ENCODE peak calls at places on chromosome 21, in five cellular contexts. L, Y, A, T and H are unnamed samples.

GRCh38 chr21:16534408-16535099 is 804.8 kb downstream of the USP25 start:
- DNase-seq in A (no peak), T (no peak), L (no peak), Y (no peak), H (no peak)

GRCh38 chr21:32475162-32475812 is 62.8 kb downstream of the EVA1C start:
- DNase-seq in T (no peak), A (peak; percentile 26), L (no peak), Y (no peak), H (no peak)

GRCh38 chr21:43824250-43824882 is 35.0 kb downstream of the RRP1 start:
- DNase-seq in Y (peak; percentile 33), L (no peak), T (no peak), A (no peak), H (no peak)

GRCh38 chr21:39007985-39008384 is 175.3 kb downstream of the PSMG1 start:
- DNase-seq in T (no peak), L (no peak), Y (no peak), A (no peak), H (no peak)

GRCh38 chr21:40421121-40421520 is 425.8 kb downstream of the DSCAM start:
- DNase-seq in T (no peak), L (no peak), A (no peak), Y (no peak), H (no peak)

GRCh38 chr21:26405735-26406361 is 167.2 kb downstream of the CYYR1 start:
- DNase-seq in Y (peak; percentile 79), A (peak; percentile 83), L (no peak), T (no peak), H (peak; percentile 36)

GRCh38 chr21:43292041-43292865 is 123.4 kb downstream of the CRYAA start:
- DNase-seq in L (no peak), A (no peak), Y (no peak), T (no peak), H (no peak)

GRCh38 chr21:16530656-16531055 is 800.9 kb downstream of the USP25 start:
- DNase-seq in Y (no peak), T (no peak), L (no peak), A (no peak), H (no peak)

GRCh38 chr21:43662286-43662685 is 2.9 kb downstream of the RRP1B start:
- DNase-seq in L (no peak), A (no peak), Y (no peak), T (no peak), H (no peak)

GRCh38 chr21:38439336-38439900 is 58.9 kb downstream of the ERG start:
- DNase-seq in Y (no peak), A (no peak), T (no peak), L (no peak), H (no peak)

GRCh38 chr21:37896788-37897187 is 19.5 kb downstream of the KCNJ6 start:
- DNase-seq in T (no peak), A (no peak), L (no peak), Y (no peak), H (no peak)

GRCh38 chr21:32772281-32773047 is 909 bp upstream of the PAXBP1 start:
- DNase-seq in Y (peak; percentile 67), T (no peak), A (peak; percentile 71), L (peak; percentile 17), H (no peak)

GRCh38 chr21:23951251-23951650 is 1656.0 kb downstream of the MRPL39 start:
- DNase-seq in Y (no peak), T (no peak), L (no peak), A (no peak), H (no peak)

GRCh38 chr21:31771685-31772084 is 39.8 kb upstream of the SCAF4 start:
- DNase-seq in Y (no peak), T (no peak), A (no peak), L (no peak), H (no peak)

GRCh38 chr21:46329796-46330195 is 5.8 kb downstream of the PCNT start:
- DNase-seq in A (peak; percentile 64), T (no peak), L (no peak), Y (no peak), H (no peak)

DNA sequence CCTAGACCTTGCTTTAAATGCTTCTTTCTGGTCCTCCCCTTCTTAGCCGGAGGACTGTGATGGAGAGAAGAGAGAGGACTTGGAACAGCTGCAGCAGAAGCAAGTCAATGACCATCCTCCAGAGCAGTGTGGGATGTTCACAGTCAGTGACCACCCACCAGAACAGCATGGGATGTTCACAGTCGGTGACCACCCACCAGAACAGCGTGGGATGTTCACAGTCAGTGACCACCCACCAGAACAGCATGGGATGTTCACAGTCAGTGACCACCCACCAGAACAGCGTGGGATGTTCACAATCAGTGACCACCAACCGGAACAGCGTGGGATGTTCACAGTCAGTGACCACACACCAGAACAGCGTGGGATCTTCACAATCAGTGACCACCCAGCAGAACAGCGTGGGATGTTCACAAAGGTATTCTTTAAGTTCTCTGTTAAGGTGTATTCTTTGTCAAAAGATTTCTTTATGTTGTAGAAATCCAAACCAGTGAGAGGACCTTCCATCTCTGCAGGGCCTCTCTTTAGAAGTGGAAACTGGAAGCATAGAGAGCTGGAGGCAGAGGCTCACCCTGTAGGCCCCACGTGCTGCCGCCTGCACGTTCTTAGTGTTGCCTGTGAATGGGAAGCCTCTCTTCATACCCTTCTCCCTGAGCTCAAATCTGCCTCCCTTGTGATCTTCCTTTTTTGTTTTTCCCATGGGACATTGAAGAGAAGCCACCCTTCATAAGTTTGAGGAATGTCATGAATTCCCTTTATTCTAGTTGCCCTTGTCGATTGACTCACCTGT is 10.6 kb downstream of the PCNT start:
- DNase-seq in Y (no peak), L (no peak), T (no peak), A (no peak), H (no peak)
- H2BK12ac ChIP-seq in Y (no peak overlapping the region), L (peak overlapping the region; percentile 73), T (no peak overlapping the region), A (no peak overlapping the region), H (no peak overlapping the region)

DNA sequence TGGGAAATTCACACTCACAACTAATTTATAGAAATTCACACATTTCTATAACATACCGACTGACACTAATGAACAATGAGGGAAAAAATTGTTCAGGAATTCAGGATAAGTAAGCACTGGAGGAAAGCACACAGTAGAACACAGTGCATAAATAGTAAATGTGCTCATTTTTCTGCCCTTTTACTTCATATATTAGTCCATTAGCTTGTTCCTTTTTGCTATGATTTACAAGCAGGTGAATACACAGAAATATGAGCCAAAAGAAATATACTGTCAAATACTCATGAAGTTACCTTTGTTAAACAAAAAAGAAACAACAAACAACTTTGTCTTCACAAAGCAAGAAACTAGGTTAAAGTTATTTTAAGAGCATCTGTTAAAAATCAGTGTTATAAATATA is 11.3 kb downstream of the NRIP1 start:
- DNase-seq in A (no peak), T (no peak), Y (no peak), L (no peak), H (no peak)
- H3K4me1 ChIP-seq in A (peaks cover 6% of the 10 kb centered on the region), T (peaks cover 11% of the 10 kb centered on the region), Y (peaks cover 3% of the 10 kb centered on the region), L (peaks cover 11% of the 10 kb centered on the region), H (peaks cover 6% of the 10 kb centered on the region)

DNA sequence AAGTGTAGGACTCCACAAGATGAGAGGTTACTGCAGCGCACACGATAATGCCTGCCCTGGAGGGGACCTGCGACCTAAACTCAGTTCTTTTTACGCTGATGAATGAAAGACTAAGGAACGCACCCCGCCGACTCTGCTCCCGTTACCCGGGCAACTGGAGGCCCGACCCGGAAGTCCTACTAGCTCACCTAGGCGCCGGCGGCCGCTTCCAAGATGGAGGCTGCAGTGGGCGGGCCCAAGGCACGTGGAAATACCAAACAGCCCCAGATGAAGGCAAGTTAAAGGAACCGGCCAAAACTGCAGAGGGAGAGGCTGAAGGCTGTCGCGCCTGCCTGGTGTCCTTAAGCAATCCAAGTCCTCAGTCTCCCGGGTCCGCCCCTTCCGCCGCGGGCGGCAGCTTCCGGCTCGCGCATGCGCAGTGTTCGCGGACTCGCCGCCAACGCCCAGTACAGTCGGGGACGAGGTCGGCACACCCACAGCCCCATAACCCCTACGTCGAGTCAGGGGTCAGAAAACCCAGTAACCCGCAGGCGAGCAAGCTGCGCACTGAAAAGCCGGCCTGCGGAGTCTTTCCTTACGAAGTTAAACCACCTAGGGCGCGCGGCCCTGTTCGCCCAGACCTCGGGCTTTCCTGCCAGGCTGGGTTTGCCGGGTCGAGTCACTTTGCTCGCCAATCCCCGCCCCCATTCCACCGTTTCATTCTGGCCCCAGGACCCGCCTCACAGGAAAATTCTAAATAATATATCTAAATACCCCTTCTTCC is at the start of gene SETD4:
- DNase-seq in T (peak; percentile 97), Y (peak; percentile 94), A (peak; percentile 95), L (peak; percentile 88), H (peak; percentile 94)
- H2BK12ac ChIP-seq in T (peak within 1 kb of the TSS; percentile 99), Y (no peak within 1 kb of the TSS), A (no peak within 1 kb of the TSS), L (no peak within 1 kb of the TSS), H (no peak within 1 kb of the TSS)

DNA sequence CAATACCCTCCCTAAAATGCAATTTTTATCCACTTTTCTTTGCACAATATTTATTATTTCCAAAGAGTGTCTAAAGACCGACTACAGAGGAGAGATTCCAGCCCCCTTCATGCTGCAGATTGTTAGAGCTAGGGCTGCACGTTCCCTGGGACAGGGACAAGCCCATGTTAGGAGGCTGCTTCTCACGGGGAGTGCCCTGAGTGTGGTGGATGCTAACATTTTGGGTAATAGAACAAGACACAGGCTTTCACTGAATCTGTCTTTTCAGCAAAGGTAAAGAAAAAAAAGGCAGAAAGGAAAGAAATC is 125.4 kb downstream of the RIPK4 start:
- DNase-seq in Y (no peak), T (no peak), A (no peak), L (no peak), H (no peak)
- H3K4me1 ChIP-seq in Y (peaks cover 7% of the 10 kb centered on the region), T (peaks cover 2% of the 10 kb centered on the region), A (no peaks in the 10 kb centered on the region), L (no peaks in the 10 kb centered on the region), H (no peaks in the 10 kb centered on the region)

GRCh38 chr21:30282850-30283249 is at the start of gene KRTAP24-1:
- DNase-seq in T (no peak), L (no peak), Y (no peak), A (no peak), H (no peak)
- H2BK12ac ChIP-seq in T (no peak within 1 kb of the TSS), L (no peak within 1 kb of the TSS), Y (no peak within 1 kb of the TSS), A (no peak within 1 kb of the TSS), H (no peak within 1 kb of the TSS)

DNA sequence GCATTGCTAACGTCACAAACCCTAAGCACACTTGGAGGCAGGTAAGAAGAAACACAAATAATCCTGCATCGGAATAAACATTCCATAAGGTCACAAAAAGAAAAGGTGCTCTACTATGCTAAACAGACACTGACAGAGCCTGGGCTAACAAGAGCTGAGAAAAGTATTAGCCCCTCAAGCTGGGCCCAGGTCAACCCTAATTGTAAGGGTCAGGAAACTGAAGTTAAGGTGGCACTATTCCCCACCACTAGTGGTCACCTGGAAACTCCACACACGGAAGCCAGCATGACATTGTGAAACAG is 1.3 kb downstream of the PTTG1IP start:
- DNase-seq in Y (no peak), L (no peak), T (no peak), A (no peak), H (no peak)
- H3K4me1 ChIP-seq in Y (peaks cover 36% of the 10 kb centered on the region), L (peaks cover 22% of the 10 kb centered on the region), T (peaks cover 6% of the 10 kb centered on the region), A (peaks cover 34% of the 10 kb centered on the region), H (peaks cover 7% of the 10 kb centered on the region)